ENCODE peak calls at places on chromosomes 13 and 19, in five cellular contexts. N, Q, V, L and X are unnamed samples.

GRCh38 chr13:26344980-26345379 is 91.1 kb downstream of the CDK8 start:
- DNase-seq in N (no peak), Q (no peak), V (peak; percentile 2), L (no peak), X (no peak)

GRCh38 chr19:29843180-29844051 is 31.6 kb downstream of the CCNE1 start:
- DNase-seq in N (no peak), Q (no peak), V (no peak), L (peak; percentile 78), X (peak; percentile 51)

GRCh38 chr19:29662604-29663404 is 2.5 kb upstream of the PLEKHF1 start:
- DNase-seq in N (peak; percentile 33), Q (peak; percentile 69), V (peak; percentile 76), L (peak; percentile 92), X (peak; percentile 76)

GRCh38 chr13:107678075-107678689 is 537.2 kb downstream of the LIG4 start:
- DNase-seq in N (no peak), Q (no peak), V (no peak), L (no peak), X (no peak)

GRCh38 chr19:952680-953500 is 27.1 kb downstream of the ARID3A start:
- DNase-seq in N (no peak), Q (no peak), V (no peak), L (no peak), X (no peak)

GRCh38 chr19:1285737-1286360 is at the start of gene EFNA2:
- DNase-seq in N (no peak), Q (no peak), V (no peak), L (no peak), X (no peak)

GRCh38 chr19:51422053-51422448 is 4.6 kb upstream of the SIGLEC10 start:
- DNase-seq in N (peak; percentile 80), Q (peak; percentile 67), V (peak; percentile 20), L (peak; percentile 92), X (peak; percentile 82)

GRCh38 chr13:34577051-34577450 is 365.0 kb upstream of the NBEA start:
- DNase-seq in N (no peak), Q (no peak), V (peak; percentile 30), L (no peak), X (no peak)

GRCh38 chr13:76717092-76717491 is 169.1 kb downstream of the KCTD12 start:
- DNase-seq in N (no peak), Q (no peak), V (no peak), L (no peak), X (no peak)

GRCh38 chr13:112325941-112326645 is 50.1 kb upstream of the SPACA7 start:
- DNase-seq in N (no peak), Q (no peak), V (no peak), L (peak; percentile 77), X (no peak)

GRCh38 chr19:45156751-45157150 is 4.0 kb downstream of the NKPD1 start:
- DNase-seq in N (no peak), Q (no peak), V (peak; percentile 23), L (no peak), X (no peak)
- H3K4me1 ChIP-seq in N (peaks cover 16% of the 10 kb centered on the region), Q (peaks cover 21% of the 10 kb centered on the region), V (no peaks in the 10 kb centered on the region), L (no peaks in the 10 kb centered on the region), X (peaks cover 20% of the 10 kb centered on the region)

GRCh38 chr13:110344320-110344719 is 37.2 kb downstream of the COL4A2 start:
- DNase-seq in N (no peak), Q (no peak), V (peak; percentile 50), L (no peak), X (no peak)
- H3K4me1 ChIP-seq in N (peaks cover 56% of the 10 kb centered on the region), Q (peaks cover 62% of the 10 kb centered on the region), V (peaks cover 25% of the 10 kb centered on the region), L (peaks cover 5% of the 10 kb centered on the region), X (peaks cover 29% of the 10 kb centered on the region)

GRCh38 chr19:45078390-45079062 is 534 bp upstream of the GEMIN7 start:
- DNase-seq in N (no peak), Q (no peak), V (no peak), L (no peak), X (no peak)

GRCh38 chr19:45075215-45076028 is 856 bp downstream of the ZNF296 start:
- DNase-seq in N (peak; percentile 85), Q (peak; percentile 10), V (peak; percentile 62), L (peak; percentile 85), X (peak; percentile 73)

GRCh38 chr19:45076851-45077730 is 813 bp upstream of the ZNF296 start:
- DNase-seq in N (no peak), Q (no peak), V (no peak), L (no peak), X (no peak)

GRCh38 chr19:45074744-45075143 is 1.5 kb downstream of the ZNF296 start:
- DNase-seq in N (no peak), Q (no peak), V (no peak), L (no peak), X (no peak)

GRCh38 chr19:45076029-45076850 is at the start of gene ZNF296:
- DNase-seq in N (peak; percentile 84), Q (peak; percentile 44), V (peak; percentile 54), L (peak; percentile 89), X (peak; percentile 77)
- H3K4me1 ChIP-seq in N (peaks cover 31% of the 10 kb centered on the region), Q (peaks cover 16% of the 10 kb centered on the region), V (no peaks in the 10 kb centered on the region), L (no peaks in the 10 kb centered on the region), X (peaks cover 24% of the 10 kb centered on the region)

GRCh38 chr19:55279773-55280643 is at the start of gene HSPBP1:
- DNase-seq in N (peak; percentile 100), Q (peak; percentile 93), V (peak; percentile 96), L (peak; percentile 96), X (peak; percentile 87)
- H3K4me1 ChIP-seq in N (peaks cover 33% of the 10 kb centered on the region), Q (peaks cover 3% of the 10 kb centered on the region), V (peaks cover 6% of the 10 kb centered on the region), L (no peaks in the 10 kb centered on the region), X (peaks cover 5% of the 10 kb centered on the region)

GRCh38 chr13:33277351-33277750 is 8.2 kb downstream of the STARD13 start:
- DNase-seq in N (no peak), Q (no peak), V (no peak), L (no peak), X (no peak)
- H3K4me1 ChIP-seq in N (peaks cover 73% of the 10 kb centered on the region), Q (peaks cover 46% of the 10 kb centered on the region), V (peaks cover 67% of the 10 kb centered on the region), L (peaks cover 28% of the 10 kb centered on the region), X (peaks cover 47% of the 10 kb centered on the region)